ENCODE peak calls at places on chromosomes 12 and 14, in ten cellular contexts. C is GM23338, T is tibial nerve, D is brain microvascular endothelial cell, S is substantia nigra, E is uterus, P is PC-9, N is cardiac muscle cell, Q is A549, M is pancreas. F is an unnamed sample.

GRCh38 chr14:99189201-99189801 is 82.7 kb downstream of the BCL11B start:
- DNase-seq in P (no peak), S (peak; percentile 31), Q (no peak), M (no peak), T (no peak), C (no peak), E (no peak), N (no peak), D (no peak), F (no peak)

GRCh38 chr12:72133497-72134055 is 138.6 kb upstream of the TRHDE start:
- DNase-seq in D (no peak), S (no peak), N (no peak), Q (no peak), C (peak; percentile 32), M (no peak), P (no peak), E (no peak), T (no peak), F (no peak)

GRCh38 chr14:91027556-91027955 is 32.9 kb downstream of the RPS6KA5 start:
- DNase-seq in M (no peak), S (no peak), N (peak; percentile 65), E (no peak), P (no peak), C (no peak), Q (no peak), T (no peak), D (no peak), F (no peak)

GRCh38 chr12:41184864-41185263 is 3.3 kb upstream of the PDZRN4 start:
- DNase-seq in C (no peak), N (no peak), Q (no peak), M (no peak), E (no peak), S (no peak), D (no peak), P (no peak), T (no peak), F (no peak)

GRCh38 chr12:128727461-128727860 is 96.3 kb downstream of the SLC15A4 start:
- DNase-seq in P (no peak), T (no peak), N (no peak), M (no peak), C (no peak), S (no peak), Q (no peak), D (no peak), E (no peak), F (no peak)

GRCh38 chr14:49892301-49892635 is 614 bp upstream of the ARF6 start:
- DNase-seq in T (no peak), S (peak; percentile 70), D (peak; percentile 76), N (no peak), M (peak; percentile 70), E (no peak), C (peak; percentile 60), Q (peak; percentile 81), P (no peak), F (peak; percentile 57)

GRCh38 chr14:68578597-68578996 is 214.3 kb downstream of the ZFP36L1 start:
- DNase-seq in Q (no peak), S (no peak), T (no peak), E (no peak), P (no peak), D (no peak), M (no peak), C (no peak), N (no peak), F (no peak)

GRCh38 chr12:31279525-31279924 is 46.4 kb downstream of the SINHCAF start:
- DNase-seq in S (no peak), D (no peak), C (no peak), Q (no peak), M (no peak), N (peak; percentile 5), T (no peak), E (no peak), P (no peak), F (no peak)

GRCh38 chr14:37230551-37231194 is 32.9 kb downstream of the MIPOL1 start:
- DNase-seq in M (no peak), N (peak; percentile 87), C (peak; percentile 90), T (no peak), S (peak; percentile 36), E (no peak), Q (peak; percentile 35), P (peak; percentile 57), D (peak; percentile 63), F (peak; percentile 38)

GRCh38 chr14:99838555-99839193 is 45.5 kb downstream of the EML1 start:
- DNase-seq in E (no peak), D (peak; percentile 12), P (peak; percentile 57), S (no peak), N (peak; percentile 75), M (no peak), Q (no peak), C (peak; percentile 94), T (peak; percentile 31), F (peak; percentile 51)

GRCh38 chr14:104895786-104896642 is 28.7 kb upstream of the PLD4 start:
- DNase-seq in Q (no peak), P (no peak), S (no peak), C (no peak), M (peak; percentile 87), N (no peak), E (peak; percentile 29), T (no peak), D (no peak), F (no peak)

GRCh38 chr14:92704036-92704804 is 44.2 kb downstream of the LGMN start:
- DNase-seq in T (no peak), N (no peak), P (no peak), S (peak; percentile 41), E (no peak), Q (no peak), M (no peak), D (no peak), C (no peak), F (no peak)

GRCh38 chr12:50740307-50740706 is 23.6 kb upstream of the ATF1 start:
- DNase-seq in E (no peak), S (no peak), N (no peak), Q (no peak), M (no peak), P (no peak), C (no peak), T (no peak), D (no peak), F (no peak)

GRCh38 chr12:48680861-48681260 is 1.2 kb downstream of the KANSL2 start:
- DNase-seq in D (no peak), C (no peak), P (no peak), T (no peak), E (no peak), S (no peak), N (no peak), M (no peak), Q (no peak), F (no peak)

GRCh38 chr12:8639936-8640335 is 22.7 kb downstream of the MFAP5 start:
- DNase-seq in E (no peak), Q (no peak), M (no peak), T (no peak), N (no peak), C (no peak), P (no peak), S (no peak), D (no peak), F (no peak)

GRCh38 chr14:88166616-88167015 is 156.5 kb downstream of the KCNK10 start:
- DNase-seq in P (no peak), E (no peak), Q (peak; percentile 10), S (no peak), N (no peak), T (no peak), C (no peak), D (no peak), M (no peak), F (no peak)

DNA sequence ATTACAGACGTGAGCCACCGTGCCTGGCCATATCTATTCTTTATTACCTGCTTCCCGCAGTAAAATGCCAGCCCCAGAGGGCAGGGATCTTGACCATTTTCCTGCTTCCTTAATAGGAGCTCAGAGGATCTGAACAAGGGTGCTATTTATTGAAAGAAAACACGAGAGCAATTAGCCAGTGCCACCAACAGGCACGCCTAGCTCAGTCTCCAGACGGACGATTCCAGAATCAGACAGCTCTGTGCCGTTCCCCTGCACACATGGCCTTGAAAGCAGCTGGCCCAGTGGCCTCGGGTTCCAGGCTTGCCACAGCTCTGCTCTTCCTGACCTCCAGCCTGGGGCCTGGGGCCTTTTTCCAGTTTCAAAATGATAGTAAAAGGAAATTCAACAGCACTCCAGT is 135.2 kb upstream of the RFLNA start:
- DNase-seq in C (no peak), E (no peak), P (no peak), N (no peak), S (peak; percentile 4), T (no peak), Q (no peak), D (no peak), M (no peak), F (no peak)
- H3K27ac ChIP-seq in C (no peak overlapping the region), E (no peak overlapping the region), P (no peak overlapping the region), N (no peak overlapping the region), S (no peak overlapping the region), T (no peak overlapping the region), Q (no peak overlapping the region), D (no peak overlapping the region), M (no peak overlapping the region), F (no peak overlapping the region)

DNA sequence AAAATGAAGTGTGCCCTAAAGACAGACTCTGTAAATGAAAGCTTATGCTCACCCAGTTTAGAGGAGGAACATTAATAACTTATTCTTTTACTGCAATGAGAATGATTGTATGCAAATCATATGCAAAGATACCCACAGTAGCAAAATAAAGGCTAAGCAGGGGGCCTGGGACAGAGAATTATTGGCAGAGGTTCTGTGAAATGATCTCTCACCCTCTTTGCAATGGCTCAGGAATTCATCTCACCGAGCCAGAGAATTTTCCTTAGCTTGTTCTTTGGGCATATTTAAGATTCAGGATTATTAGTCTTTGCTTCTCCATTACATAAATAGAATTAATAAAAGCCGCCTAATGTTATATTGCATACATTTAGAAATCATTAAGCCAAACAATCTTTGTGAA is 75.8 kb downstream of the TMEM132D start:
- DNase-seq in D (no peak), S (no peak), N (no peak), E (no peak), Q (no peak), T (no peak), C (peak; percentile 13), M (no peak), P (no peak), F (no peak)
- H3K27ac ChIP-seq in D (no peak overlapping the region), S (no peak overlapping the region), N (no peak overlapping the region), E (no peak overlapping the region), Q (no peak overlapping the region), T (no peak overlapping the region), C (peak overlapping the region; percentile 74), M (no peak overlapping the region), P (no peak overlapping the region), F (no peak overlapping the region)

GRCh38 chr14:54728700-54729527 is 162.0 kb downstream of the SAMD4A start:
- DNase-seq in P (no peak), M (no peak), S (no peak), D (no peak), N (no peak), Q (no peak), E (no peak), C (no peak), T (no peak), F (no peak)
- H3K27ac ChIP-seq in P (no peak overlapping the region), M (no peak overlapping the region), S (no peak overlapping the region), D (no peak overlapping the region), N (peak overlapping the region; percentile 15), Q (no peak overlapping the region), E (peak overlapping the region; percentile 68), C (no peak overlapping the region), T (no peak overlapping the region), F (no peak overlapping the region)

DNA sequence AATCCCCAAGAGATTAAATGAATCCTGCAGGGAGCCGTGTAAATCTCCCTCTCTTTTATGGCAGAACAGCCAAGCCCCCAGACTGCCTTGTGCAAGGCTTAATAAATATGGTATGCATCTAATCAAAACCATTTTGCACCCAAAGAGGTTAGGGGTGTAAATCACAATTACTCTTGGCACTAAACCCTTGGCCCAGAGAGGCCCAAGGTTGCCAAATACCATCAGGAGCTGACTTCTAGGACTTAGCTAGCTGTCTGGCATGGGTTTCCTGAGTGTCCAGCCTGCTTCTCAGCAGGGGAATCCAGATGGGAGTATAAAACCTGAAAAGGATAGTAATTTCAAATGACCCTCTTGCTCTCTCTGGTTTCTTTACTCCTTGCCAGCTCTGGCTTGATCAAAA is 610.4 kb downstream of the MED13L start:
- DNase-seq in T (no peak), E (no peak), C (no peak), S (no peak), M (no peak), P (no peak), N (no peak), Q (no peak), D (no peak), F (no peak)
- H3K27ac ChIP-seq in T (no peak overlapping the region), E (no peak overlapping the region), C (no peak overlapping the region), S (no peak overlapping the region), M (no peak overlapping the region), P (no peak overlapping the region), N (no peak overlapping the region), Q (no peak overlapping the region), D (no peak overlapping the region), F (no peak overlapping the region)

F was measured in AG04450.